ENCODE peak calls at places on chromosomes 11 and 22, in five cellular contexts. One of them, this sample, is unnamed. For H3K4me1, the result is how much of the 10 kb centered on the place peaks cover.

GRCh38 chr11:119248750-119249670 is 42.9 kb downstream of the CBL start:
- DNase-seq in lung: no peak
- DNase-seq in colonic mucosa: no peak
- DNase-seq in uterus: no peak
- DNase-seq in body of pancreas: no peak
- DNase-seq in this sample: no peak

GRCh38 chr11:61183645-61184044 is 19.7 kb upstream of the PGA3 start:
- DNase-seq in lung: no peak
- DNase-seq in colonic mucosa: no peak
- DNase-seq in uterus: no peak
- DNase-seq in body of pancreas: no peak
- DNase-seq in this sample: no peak

GRCh38 chr22:43305806-43306205 is 37.4 kb downstream of the SCUBE1 start:
- DNase-seq in lung: no peak
- DNase-seq in colonic mucosa: no peak
- DNase-seq in uterus: no peak
- DNase-seq in body of pancreas: no peak
- DNase-seq in this sample: no peak

GRCh38 chr11:10072142-10072541 is 221.9 kb downstream of the SBF2 start:
- DNase-seq in lung: no peak
- DNase-seq in colonic mucosa: no peak
- DNase-seq in uterus: no peak
- DNase-seq in body of pancreas: no peak
- DNase-seq in this sample: no peak

GRCh38 chr22:50189849-50190181 is 4.1 kb downstream of the TRABD start:
- DNase-seq in lung: no peak
- DNase-seq in colonic mucosa: peak
- DNase-seq in uterus: no peak
- DNase-seq in body of pancreas: no peak
- DNase-seq in this sample: no peak

GRCh38 chr11:77548552-77549439 is 41.0 kb upstream of the AQP11 start:
- DNase-seq in lung: no peak
- DNase-seq in colonic mucosa: no peak
- DNase-seq in uterus: no peak
- DNase-seq in body of pancreas: no peak
- DNase-seq in this sample: no peak

GRCh38 chr11:62885137-62885536 is 4.4 kb downstream of the SLC3A2 start:
- DNase-seq in lung: no peak
- DNase-seq in colonic mucosa: no peak
- DNase-seq in uterus: no peak
- DNase-seq in body of pancreas: no peak
- DNase-seq in this sample: no peak

GRCh38 chr11:121431820-121432526 is 20.1 kb upstream of the SORL1 start:
- DNase-seq in lung: no peak
- DNase-seq in colonic mucosa: no peak
- DNase-seq in uterus: no peak
- DNase-seq in body of pancreas: no peak
- DNase-seq in this sample: no peak

GRCh38 chr22:46515208-46516111 is 22.0 kb downstream of the CELSR1 start:
- DNase-seq in lung: no peak
- DNase-seq in colonic mucosa: no peak
- DNase-seq in uterus: no peak
- DNase-seq in body of pancreas: no peak
- DNase-seq in this sample: no peak

GRCh38 chr22:22917377-22917776 is 29.8 kb downstream of the IGLL5 start:
- DNase-seq in lung: no peak
- DNase-seq in colonic mucosa: no peak
- DNase-seq in uterus: no peak
- DNase-seq in body of pancreas: no peak
- DNase-seq in this sample: no peak

GRCh38 chr11:2199466-2200341 is 28.1 kb upstream of the TH start:
- DNase-seq in lung: no peak
- DNase-seq in colonic mucosa: no peak
- DNase-seq in uterus: no peak
- DNase-seq in body of pancreas: no peak
- DNase-seq in this sample: no peak

GRCh38 chr22:29305836-29306174 is 645 bp upstream of the GAS2L1 start:
- DNase-seq in lung: no peak
- DNase-seq in colonic mucosa: no peak
- DNase-seq in uterus: peak
- DNase-seq in body of pancreas: no peak
- DNase-seq in this sample: no peak

GRCh38 chr11:65583589-65583988 is 7.7 kb downstream of the EHBP1L1 start:
- DNase-seq in lung: no peak
- DNase-seq in colonic mucosa: no peak
- DNase-seq in uterus: no peak
- DNase-seq in body of pancreas: no peak
- DNase-seq in this sample: no peak

GRCh38 chr11:65584723-65585171 is 8.9 kb downstream of the EHBP1L1 start:
- DNase-seq in lung: no peak
- DNase-seq in colonic mucosa: no peak
- DNase-seq in uterus: no peak
- DNase-seq in body of pancreas: peak
- DNase-seq in this sample: no peak

GRCh38 chr11:65586247-65586630 is 9.4 kb downstream of the KCNK7 start:
- DNase-seq in lung: no peak
- DNase-seq in colonic mucosa: no peak
- DNase-seq in uterus: no peak
- DNase-seq in body of pancreas: no peak
- DNase-seq in this sample: no peak

GRCh38 chr11:65585396-65586246 is 9.8 kb downstream of the EHBP1L1 start:
- DNase-seq in lung: no peak
- DNase-seq in colonic mucosa: no peak
- DNase-seq in uterus: no peak
- DNase-seq in body of pancreas: no peak
- DNase-seq in this sample: peak

GRCh38 chr11:65584102-65584501 is 8.2 kb downstream of the EHBP1L1 start:
- DNase-seq in lung: no peak
- DNase-seq in colonic mucosa: no peak
- DNase-seq in uterus: no peak
- DNase-seq in body of pancreas: no peak
- DNase-seq in this sample: no peak
- H3K4me1 ChIP-seq in lung: under half
- H3K4me1 ChIP-seq in colonic mucosa: under half
- H3K4me1 ChIP-seq in uterus: under half
- H3K4me1 ChIP-seq in body of pancreas: under half
- H3K4me1 ChIP-seq in this sample: under half

GRCh38 chr22:20425821-20426615 is 11.6 kb downstream of the SCARF2 start:
- DNase-seq in lung: no peak
- DNase-seq in colonic mucosa: no peak
- DNase-seq in uterus: no peak
- DNase-seq in body of pancreas: no peak
- DNase-seq in this sample: no peak
- H3K4me3 ChIP-seq in lung: no peak
- H3K4me3 ChIP-seq in colonic mucosa: no peak
- H3K4me3 ChIP-seq in uterus: no peak
- H3K4me3 ChIP-seq in body of pancreas: no peak
- H3K4me3 ChIP-seq in this sample: no peak

GRCh38 chr11:123233978-123234340 is 38.9 kb upstream of the CLMP start:
- DNase-seq in lung: no peak
- DNase-seq in colonic mucosa: no peak
- DNase-seq in uterus: no peak
- DNase-seq in body of pancreas: no peak
- DNase-seq in this sample: no peak
- H3K4me1 ChIP-seq in lung: under half
- H3K4me1 ChIP-seq in colonic mucosa: under half
- H3K4me1 ChIP-seq in uterus: under half
- H3K4me1 ChIP-seq in body of pancreas: under half
- H3K4me1 ChIP-seq in this sample: under half

DNA sequence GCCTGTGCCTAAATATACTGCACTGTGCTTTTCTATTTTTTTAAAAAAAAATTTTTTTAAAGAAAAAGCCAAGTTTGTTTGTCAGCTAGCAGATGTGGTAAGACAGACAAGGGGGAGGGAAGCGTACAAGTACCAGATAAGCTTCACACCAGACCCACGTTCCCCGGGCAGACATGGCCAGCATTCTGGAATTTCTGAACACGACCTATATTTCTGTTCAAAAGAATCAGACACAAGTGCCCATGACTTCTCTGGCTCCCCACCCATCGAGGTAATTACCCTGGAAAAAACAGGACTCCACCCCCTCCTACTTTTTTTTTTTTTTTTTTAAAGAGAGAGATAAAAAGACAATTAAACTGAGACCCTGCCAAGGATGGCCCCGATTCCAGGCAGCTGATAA is 425.4 kb downstream of the SHANK2 start:
- DNase-seq in lung: no peak
- DNase-seq in colonic mucosa: no peak
- DNase-seq in uterus: no peak
- DNase-seq in body of pancreas: no peak
- DNase-seq in this sample: no peak
- H3K4me3 ChIP-seq in lung: no peak
- H3K4me3 ChIP-seq in colonic mucosa: no peak
- H3K4me3 ChIP-seq in uterus: no peak
- H3K4me3 ChIP-seq in body of pancreas: no peak
- H3K4me3 ChIP-seq in this sample: no peak

GRCh38 chr22:20532256-20532993 is 25.0 kb downstream of the MED15 start:
- DNase-seq in lung: no peak
- DNase-seq in colonic mucosa: no peak
- DNase-seq in uterus: no peak
- DNase-seq in body of pancreas: no peak
- DNase-seq in this sample: no peak
- H3K4me1 ChIP-seq in lung: under half
- H3K4me1 ChIP-seq in colonic mucosa: under half
- H3K4me1 ChIP-seq in uterus: under half
- H3K4me1 ChIP-seq in body of pancreas: under half
- H3K4me1 ChIP-seq in this sample: under half